ENCODE peak calls at places on chromosomes 7 and 10, in eight cellular contexts. V, L, R, Z, H, F, I and B are unnamed samples.

GRCh38 chr7:134186022-134186421 is 58.9 kb downstream of the LRGUK start:
- DNase-seq in V (no peak), L (no peak), R (no peak), Z (no peak), H (no peak), F (no peak), I (no peak), B (no peak)

GRCh38 chr7:117707080-117707479 is 166.2 kb downstream of the CTTNBP2 start:
- DNase-seq in V (no peak), L (no peak), R (no peak), Z (no peak), H (no peak), F (no peak), I (no peak), B (no peak)

GRCh38 chr10:88897019-88897853 is 17.2 kb downstream of the STAMBPL1 start:
- DNase-seq in V (no peak), L (peak), R (no peak), Z (peak), H (no peak), F (no peak), I (no peak), B (peak)

GRCh38 chr10:44975487-44976331 is 2.9 kb downstream of the DEPP1 start:
- DNase-seq in V (no peak), L (no peak), R (no peak), Z (peak), H (no peak), F (no peak), I (peak), B (no peak)

GRCh38 chr7:1282679-1283078 is 50.0 kb downstream of the UNCX start:
- DNase-seq in V (no peak), L (no peak), R (no peak), Z (no peak), H (no peak), F (no peak), I (no peak), B (no peak)

GRCh38 chr7:44395067-44395466 is 69.7 kb upstream of the CAMK2B start:
- DNase-seq in V (peak), L (no peak), R (no peak), Z (no peak), H (no peak), F (no peak), I (no peak), B (no peak)

GRCh38 chr7:44918029-44918428 is 32.7 kb upstream of the PURB start:
- DNase-seq in V (no peak), L (no peak), R (no peak), Z (no peak), H (no peak), F (no peak), I (no peak), B (no peak)

GRCh38 chr7:151129882-151130591 is 37.5 kb downstream of the GBX1 start:
- DNase-seq in V (no peak), L (no peak), R (no peak), Z (no peak), H (no peak), F (no peak), I (no peak), B (no peak)

GRCh38 chr10:14322531-14322930 is 8.2 kb downstream of the FRMD4A start:
- DNase-seq in V (no peak), L (no peak), R (no peak), Z (no peak), H (no peak), F (no peak), I (no peak), B (no peak)

GRCh38 chr7:1548944-1549343 is 7.1 kb downstream of the TMEM184A start:
- DNase-seq in V (no peak), L (no peak), R (no peak), Z (peak), H (no peak), F (no peak), I (no peak), B (no peak)

GRCh38 chr7:50304158-50304910 is at the start of gene IKZF1:
- DNase-seq in V (no peak), L (peak), R (no peak), Z (no peak), H (no peak), F (no peak), I (peak), B (no peak)

GRCh38 chr10:90960355-90960814 is 39.5 kb upstream of the ANKRD1 start:
- DNase-seq in V (no peak), L (no peak), R (peak), Z (peak), H (peak), F (no peak), I (no peak), B (no peak)

GRCh38 chr10:43944742-43945730 is 296.4 kb upstream of the ZNF32 start:
- DNase-seq in V (no peak), L (no peak), R (no peak), Z (no peak), H (no peak), F (no peak), I (peak), B (no peak)

GRCh38 chr10:7260912-7261700 is 149.7 kb downstream of the SFMBT2 start:
- DNase-seq in V (no peak), L (no peak), R (no peak), Z (peak), H (no peak), F (no peak), I (no peak), B (no peak)

GRCh38 chr7:150959739-150960734 is 18.1 kb downstream of the KCNH2 start:
- DNase-seq in V (no peak), L (no peak), R (no peak), Z (no peak), H (no peak), F (no peak), I (no peak), B (peak)

GRCh38 chr7:6392712-6393666 is 54.8 kb downstream of the DAGLB start:
- DNase-seq in V (no peak), L (peak), R (no peak), Z (peak), H (no peak), F (no peak), I (no peak), B (no peak)

GRCh38 chr10:52879181-52879607 is 106.6 kb upstream of the MBL2 start:
- DNase-seq in V (no peak), L (no peak), R (no peak), Z (no peak), H (peak), F (no peak), I (no peak), B (no peak)

GRCh38 chr7:101088858-101089529 is 3.7 kb downstream of the TRIM56 start:
- DNase-seq in V (no peak), L (no peak), R (no peak), Z (no peak), H (no peak), F (no peak), I (no peak), B (no peak)

GRCh38 chr7:114426824-114427223 is 12.2 kb downstream of the FOXP2 start:
- DNase-seq in V (no peak), L (no peak), R (no peak), Z (peak), H (no peak), F (no peak), I (no peak), B (peak)

GRCh38 chr7:16535500-16535899 is 8.9 kb downstream of the LRRC72 start:
- DNase-seq in V (no peak), L (no peak), R (no peak), Z (no peak), H (no peak), F (no peak), I (no peak), B (no peak)

GRCh38 chr7:98420966-98421612 is 20.2 kb upstream of the BAIAP2L1 start:
- DNase-seq in V (peak), L (peak), R (no peak), Z (peak), H (no peak), F (no peak), I (peak), B (peak)

GRCh38 chr7:112150823-112151641 is 55.2 kb downstream of the DOCK4 start:
- DNase-seq in V (no peak), L (no peak), R (no peak), Z (no peak), H (no peak), F (no peak), I (no peak), B (no peak)

GRCh38 chr7:4791738-4792536 is 16.5 kb downstream of the AP5Z1 start:
- DNase-seq in V (no peak), L (peak), R (peak), Z (peak), H (no peak), F (peak), I (peak), B (peak)

GRCh38 chr10:52729259-52730104 is 43.1 kb downstream of the MBL2 start:
- DNase-seq in V (no peak), L (no peak), R (peak), Z (peak), H (no peak), F (peak), I (no peak), B (peak)

GRCh38 chr7:157292770-157293412 is 43.9 kb upstream of the DNAJB6 start:
- DNase-seq in V (no peak), L (no peak), R (no peak), Z (peak), H (no peak), F (no peak), I (no peak), B (no peak)

GRCh38 chr10:120456626-120457430 is at the start of gene PLPP4:
- DNase-seq in V (no peak), L (no peak), R (no peak), Z (no peak), H (no peak), F (peak), I (peak), B (no peak)

GRCh38 chr7:126445991-126446390 is 806.8 kb downstream of the GRM8 start:
- DNase-seq in V (no peak), L (no peak), R (no peak), Z (no peak), H (no peak), F (no peak), I (no peak), B (no peak)